ENCODE peak calls at places on chromosomes 1 and 21, in eight cellular contexts. O is adrenal gland, Q is endothelial cell of umbilical vein, D is transverse colon, M is heart left ventricle, Z is tibial nerve, E is thyroid gland, J is body of pancreas. A is an unnamed sample. For H3K36me3, the result is how much of the 10 kb centered on the place peaks cover.

GRCh38 chr1:212478467-212479025 is 45.8 kb downstream of the NENF start:
- DNase-seq in O (no peak), Q (no peak), D (no peak), M (no peak), Z (no peak), E (no peak), J (no peak), A (no peak)

GRCh38 chr1:226117330-226117729 is 54.8 kb downstream of the H3-3A start:
- DNase-seq in O (no peak), Q (no peak), D (no peak), M (no peak), Z (no peak), E (no peak), J (no peak), A (no peak)

GRCh38 chr1:95438213-95438948 is 204.4 kb downstream of the RWDD3 start:
- DNase-seq in O (no peak), Q (no peak), D (no peak), M (no peak), Z (no peak), E (no peak), J (no peak), A (no peak)

GRCh38 chr1:11539850-11540772 is 61.2 kb downstream of the DISP3 start:
- DNase-seq in O (no peak), Q (no peak), D (no peak), M (no peak), Z (no peak), E (no peak), J (no peak), A (no peak)

GRCh38 chr1:163161841-163162240 is 40.9 kb downstream of the RGS5 start:
- DNase-seq in O (no peak), Q (peak), D (no peak), M (no peak), Z (no peak), E (no peak), J (no peak), A (no peak)

GRCh38 chr1:226939439-226940028 is 560 bp upstream of the COQ8A start:
- DNase-seq in O (peak), Q (no peak), D (peak), M (peak), Z (peak), E (peak), J (peak), A (peak)

GRCh38 chr1:52552236-52552504 is 722 bp downstream of the TUT4 start:
- DNase-seq in O (peak), Q (no peak), D (peak), M (no peak), Z (peak), E (peak), J (peak), A (peak)

GRCh38 chr21:34983680-34984086 is 65.4 kb downstream of the RUNX1 start:
- DNase-seq in O (peak), Q (peak), D (no peak), M (no peak), Z (no peak), E (no peak), J (no peak), A (no peak)

GRCh38 chr1:67889940-67890567 is 56.8 kb upstream of the GNG12 start:
- DNase-seq in O (peak), Q (peak), D (no peak), M (no peak), Z (no peak), E (no peak), J (no peak), A (no peak)

GRCh38 chr1:227432181-227432535 is 113.9 kb upstream of the CDC42BPA start:
- DNase-seq in O (no peak), Q (no peak), D (no peak), M (no peak), Z (no peak), E (no peak), J (no peak), A (no peak)

GRCh38 chr1:2544093-2544874 is 11.9 kb upstream of the TNFRSF14 start:
- DNase-seq in O (no peak), Q (no peak), D (no peak), M (no peak), Z (no peak), E (no peak), J (no peak), A (no peak)

GRCh38 chr1:183191833-183192232 is 5.8 kb downstream of the LAMC2 start:
- DNase-seq in O (no peak), Q (peak), D (no peak), M (no peak), Z (no peak), E (no peak), J (no peak), A (no peak)

GRCh38 chr21:46191257-46191685 is 7.0 kb upstream of the SPATC1L start:
- DNase-seq in O (peak), Q (peak), D (no peak), M (peak), Z (peak), E (no peak), J (no peak), A (peak)

GRCh38 chr21:41801256-41801655 is 34.4 kb upstream of the RIPK4 start:
- DNase-seq in O (no peak), Q (no peak), D (no peak), M (no peak), Z (no peak), E (no peak), J (no peak), A (no peak)
- H3K36me3 ChIP-seq in O (under half), Q (under half), D (under half), M (under half), Z (under half), E (under half), J (under half), A (under half)

GRCh38 chr1:77888429-77889239 is at the start of gene NEXN:
- DNase-seq in O (peak), Q (peak), D (peak), M (peak), Z (peak), E (peak), J (peak), A (peak)
- TF ChIP-seq POLR2A in O (peak), Q (no peak), D (peak), M (no peak), Z (peak), E (no peak), J (peak), A (peak)

DNA sequence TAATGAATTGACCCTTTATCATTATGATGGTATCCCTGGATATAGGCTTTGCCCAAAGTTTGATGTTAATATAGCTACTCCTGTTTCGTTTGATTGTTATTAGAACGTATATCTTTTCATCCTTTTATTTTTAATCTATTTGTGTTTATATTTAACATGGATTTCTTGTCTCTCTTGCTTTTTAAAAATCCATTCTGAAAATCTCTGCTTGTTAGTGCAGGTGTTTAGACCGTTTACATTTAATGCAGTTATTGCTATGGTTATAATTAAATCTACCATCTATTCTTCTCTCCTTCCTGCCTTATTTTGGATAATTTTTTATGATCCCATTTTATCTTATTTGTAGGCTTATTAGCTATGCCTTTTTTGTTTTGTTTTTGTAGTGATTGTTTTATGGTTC is 12.4 kb downstream of the TSNAX start:
- DNase-seq in O (no peak), Q (no peak), D (no peak), M (no peak), Z (no peak), E (no peak), J (no peak), A (no peak)
- H3K36me3 ChIP-seq in O (under half), Q (under half), D (under half), M (half or more), Z (under half), E (under half), J (under half), A (under half)

GRCh38 chr1:155856975-155857930 is at the start of gene GON4L:
- DNase-seq in O (peak), Q (peak), D (peak), M (peak), Z (peak), E (peak), J (peak), A (peak)
- TF ChIP-seq POLR2A in O (peak), Q (peak), D (peak), M (no peak), Z (peak), E (no peak), J (no peak), A (peak)

A was measured in uterus.